ENCODE peak calls at places on chromosomes 13 and 19, in eight cellular contexts. One of them, this sample, is unnamed.
A peak's percentile ranks its signal among the peaks of the same experiment; 100 is the strongest.

GRCh38 chr13:43908156-43909126 is 28.7 kb downstream of the LACC1 start:
- DNase-seq in GM12878: no peak
- DNase-seq in OCI-LY7: peak; percentile 36
- DNase-seq in heart right ventricle: no peak
- DNase-seq in mucosa of descending colon: peak; percentile 71
- DNase-seq in fibroblast of the aortic adventitia: peak; percentile 69
- DNase-seq in hepatocyte: peak; percentile 73
- DNase-seq in WERI-Rb-1: no peak
- DNase-seq in this sample: peak; percentile 39

GRCh38 chr13:110973007-110973700 is 58.3 kb upstream of the ANKRD10 start:
- DNase-seq in GM12878: no peak
- DNase-seq in OCI-LY7: no peak
- DNase-seq in heart right ventricle: no peak
- DNase-seq in mucosa of descending colon: no peak
- DNase-seq in fibroblast of the aortic adventitia: no peak
- DNase-seq in hepatocyte: no peak
- DNase-seq in WERI-Rb-1: no peak
- DNase-seq in this sample: no peak

GRCh38 chr13:50714886-50715285 is 128.6 kb downstream of the DLEU7 start:
- DNase-seq in GM12878: no peak
- DNase-seq in OCI-LY7: no peak
- DNase-seq in heart right ventricle: no peak
- DNase-seq in mucosa of descending colon: no peak
- DNase-seq in fibroblast of the aortic adventitia: no peak
- DNase-seq in hepatocyte: no peak
- DNase-seq in WERI-Rb-1: peak; percentile 56
- DNase-seq in this sample: no peak

GRCh38 chr19:57192064-57192395 is 730 bp downstream of the ZNF264 start:
- DNase-seq in GM12878: no peak
- DNase-seq in OCI-LY7: no peak
- DNase-seq in heart right ventricle: no peak
- DNase-seq in mucosa of descending colon: no peak
- DNase-seq in fibroblast of the aortic adventitia: peak; percentile 3
- DNase-seq in hepatocyte: peak; percentile 11
- DNase-seq in WERI-Rb-1: no peak
- DNase-seq in this sample: peak; percentile 9

GRCh38 chr19:48812094-48812929 is 1.5 kb upstream of the BCAT2 start:
- DNase-seq in GM12878: no peak
- DNase-seq in OCI-LY7: peak; percentile 91
- DNase-seq in heart right ventricle: peak; percentile 90
- DNase-seq in mucosa of descending colon: peak; percentile 89
- DNase-seq in fibroblast of the aortic adventitia: peak; percentile 60
- DNase-seq in hepatocyte: peak; percentile 93
- DNase-seq in WERI-Rb-1: peak; percentile 28
- DNase-seq in this sample: peak; percentile 76

GRCh38 chr19:49256691-49257090 is 68.3 kb downstream of the SLC6A16 start:
- DNase-seq in GM12878: no peak
- DNase-seq in OCI-LY7: no peak
- DNase-seq in heart right ventricle: no peak
- DNase-seq in mucosa of descending colon: no peak
- DNase-seq in fibroblast of the aortic adventitia: peak; percentile 1
- DNase-seq in hepatocyte: no peak
- DNase-seq in WERI-Rb-1: no peak
- DNase-seq in this sample: no peak

GRCh38 chr13:51772105-51772455 is 31.9 kb downstream of the DHRS12 start:
- DNase-seq in GM12878: no peak
- DNase-seq in OCI-LY7: no peak
- DNase-seq in heart right ventricle: no peak
- DNase-seq in mucosa of descending colon: no peak
- DNase-seq in fibroblast of the aortic adventitia: no peak
- DNase-seq in hepatocyte: no peak
- DNase-seq in WERI-Rb-1: no peak
- DNase-seq in this sample: no peak

GRCh38 chr13:20772401-20773131 is 1.2 kb downstream of the EEF1AKMT1 start:
- DNase-seq in GM12878: no peak
- DNase-seq in OCI-LY7: no peak
- DNase-seq in heart right ventricle: no peak
- DNase-seq in mucosa of descending colon: no peak
- DNase-seq in fibroblast of the aortic adventitia: peak; percentile 27
- DNase-seq in hepatocyte: no peak
- DNase-seq in WERI-Rb-1: peak; percentile 16
- DNase-seq in this sample: peak; percentile 11

GRCh38 chr13:48977973-48978372 is 2.3 kb downstream of the FNDC3A start:
- DNase-seq in GM12878: no peak
- DNase-seq in OCI-LY7: peak; percentile 16
- DNase-seq in heart right ventricle: no peak
- DNase-seq in mucosa of descending colon: no peak
- DNase-seq in fibroblast of the aortic adventitia: peak; percentile 44
- DNase-seq in hepatocyte: no peak
- DNase-seq in WERI-Rb-1: no peak
- DNase-seq in this sample: no peak

GRCh38 chr13:109401307-109401706 is 385.1 kb downstream of the IRS2 start:
- DNase-seq in GM12878: no peak
- DNase-seq in OCI-LY7: no peak
- DNase-seq in heart right ventricle: no peak
- DNase-seq in mucosa of descending colon: no peak
- DNase-seq in fibroblast of the aortic adventitia: no peak
- DNase-seq in hepatocyte: no peak
- DNase-seq in WERI-Rb-1: no peak
- DNase-seq in this sample: no peak

GRCh38 chr19:57888107-57888493 is 737 bp downstream of the ZNF814 start:
- DNase-seq in GM12878: no peak
- DNase-seq in OCI-LY7: peak; percentile 5
- DNase-seq in heart right ventricle: no peak
- DNase-seq in mucosa of descending colon: peak; percentile 19
- DNase-seq in fibroblast of the aortic adventitia: no peak
- DNase-seq in hepatocyte: no peak
- DNase-seq in WERI-Rb-1: no peak
- DNase-seq in this sample: no peak

GRCh38 chr13:97196340-97196739 is 25.8 kb upstream of the MBNL2 start:
- DNase-seq in GM12878: no peak
- DNase-seq in OCI-LY7: no peak
- DNase-seq in heart right ventricle: no peak
- DNase-seq in mucosa of descending colon: no peak
- DNase-seq in fibroblast of the aortic adventitia: no peak
- DNase-seq in hepatocyte: no peak
- DNase-seq in WERI-Rb-1: no peak
- DNase-seq in this sample: no peak

GRCh38 chr19:39408392-39409206 is 2.0 kb downstream of the ZFP36 start:
- DNase-seq in GM12878: no peak
- DNase-seq in OCI-LY7: no peak
- DNase-seq in heart right ventricle: peak; percentile 21
- DNase-seq in mucosa of descending colon: peak; percentile 56
- DNase-seq in fibroblast of the aortic adventitia: peak; percentile 59
- DNase-seq in hepatocyte: peak; percentile 66
- DNase-seq in WERI-Rb-1: no peak
- DNase-seq in this sample: peak; percentile 77

GRCh38 chr13:28181413-28181812 is 43.1 kb downstream of the PAN3 start:
- DNase-seq in GM12878: no peak
- DNase-seq in OCI-LY7: no peak
- DNase-seq in heart right ventricle: no peak
- DNase-seq in mucosa of descending colon: no peak
- DNase-seq in fibroblast of the aortic adventitia: peak; percentile 22
- DNase-seq in hepatocyte: no peak
- DNase-seq in WERI-Rb-1: no peak
- DNase-seq in this sample: peak; percentile 67

GRCh38 chr19:10662384-10663251 is 8.5 kb downstream of the ILF3 start:
- DNase-seq in GM12878: no peak
- DNase-seq in OCI-LY7: peak; percentile 69
- DNase-seq in heart right ventricle: no peak
- DNase-seq in mucosa of descending colon: no peak
- DNase-seq in fibroblast of the aortic adventitia: peak; percentile 90
- DNase-seq in hepatocyte: no peak
- DNase-seq in WERI-Rb-1: no peak
- DNase-seq in this sample: no peak

GRCh38 chr13:98556968-98557591 is 19.8 kb downstream of the STK24 start:
- DNase-seq in GM12878: no peak
- DNase-seq in OCI-LY7: no peak
- DNase-seq in heart right ventricle: no peak
- DNase-seq in mucosa of descending colon: no peak
- DNase-seq in fibroblast of the aortic adventitia: no peak
- DNase-seq in hepatocyte: peak; percentile 50
- DNase-seq in WERI-Rb-1: peak; percentile 43
- DNase-seq in this sample: no peak

GRCh38 chr13:64311112-64311511 is 2895.5 kb upstream of the PCDH20 start:
- DNase-seq in GM12878: no peak
- DNase-seq in OCI-LY7: no peak
- DNase-seq in heart right ventricle: no peak
- DNase-seq in mucosa of descending colon: no peak
- DNase-seq in fibroblast of the aortic adventitia: no peak
- DNase-seq in hepatocyte: no peak
- DNase-seq in WERI-Rb-1: no peak
- DNase-seq in this sample: no peak

GRCh38 chr19:5292453-5292842 is 48.2 kb downstream of the PTPRS start:
- DNase-seq in GM12878: no peak
- DNase-seq in OCI-LY7: peak; percentile 67
- DNase-seq in heart right ventricle: no peak
- DNase-seq in mucosa of descending colon: peak; percentile 11
- DNase-seq in fibroblast of the aortic adventitia: no peak
- DNase-seq in hepatocyte: peak; percentile 72
- DNase-seq in WERI-Rb-1: peak; percentile 69
- DNase-seq in this sample: no peak

GRCh38 chr19:48630289-48631036 is 6.7 kb downstream of the DBP start:
- DNase-seq in GM12878: no peak
- DNase-seq in OCI-LY7: no peak
- DNase-seq in heart right ventricle: peak; percentile 78
- DNase-seq in mucosa of descending colon: peak; percentile 75
- DNase-seq in fibroblast of the aortic adventitia: peak; percentile 63
- DNase-seq in hepatocyte: peak; percentile 89
- DNase-seq in WERI-Rb-1: no peak
- DNase-seq in this sample: no peak

GRCh38 chr19:36331353-36332228 is 47.4 kb downstream of the ZFP14 start:
- DNase-seq in GM12878: peak; percentile 69
- DNase-seq in OCI-LY7: peak; percentile 91
- DNase-seq in heart right ventricle: peak; percentile 93
- DNase-seq in mucosa of descending colon: peak; percentile 79
- DNase-seq in fibroblast of the aortic adventitia: peak; percentile 82
- DNase-seq in hepatocyte: peak; percentile 95
- DNase-seq in WERI-Rb-1: peak; percentile 95
- DNase-seq in this sample: peak; percentile 89

GRCh38 chr13:98564204-98564603 is 12.7 kb downstream of the STK24 start:
- DNase-seq in GM12878: no peak
- DNase-seq in OCI-LY7: no peak
- DNase-seq in heart right ventricle: no peak
- DNase-seq in mucosa of descending colon: no peak
- DNase-seq in fibroblast of the aortic adventitia: no peak
- DNase-seq in hepatocyte: no peak
- DNase-seq in WERI-Rb-1: peak; percentile 15
- DNase-seq in this sample: no peak

GRCh38 chr13:34748078-34748477 is 194.0 kb upstream of the NBEA start:
- DNase-seq in GM12878: no peak
- DNase-seq in OCI-LY7: no peak
- DNase-seq in heart right ventricle: peak; percentile 79
- DNase-seq in mucosa of descending colon: peak; percentile 37
- DNase-seq in fibroblast of the aortic adventitia: peak; percentile 84
- DNase-seq in hepatocyte: no peak
- DNase-seq in WERI-Rb-1: no peak
- DNase-seq in this sample: peak; percentile 4

GRCh38 chr19:6233051-6233826 is 46.5 kb downstream of the MLLT1 start:
- DNase-seq in GM12878: no peak
- DNase-seq in OCI-LY7: no peak
- DNase-seq in heart right ventricle: peak; percentile 87
- DNase-seq in mucosa of descending colon: no peak
- DNase-seq in fibroblast of the aortic adventitia: peak; percentile 60
- DNase-seq in hepatocyte: no peak
- DNase-seq in WERI-Rb-1: no peak
- DNase-seq in this sample: peak; percentile 71

GRCh38 chr13:78586706-78587105 is 16.6 kb downstream of the POU4F1 start:
- DNase-seq in GM12878: no peak
- DNase-seq in OCI-LY7: no peak
- DNase-seq in heart right ventricle: no peak
- DNase-seq in mucosa of descending colon: no peak
- DNase-seq in fibroblast of the aortic adventitia: no peak
- DNase-seq in hepatocyte: no peak
- DNase-seq in WERI-Rb-1: no peak
- DNase-seq in this sample: no peak
- TF ChIP-seq CTCF in GM12878: peak; percentile 21
- TF ChIP-seq CTCF in OCI-LY7: peak; percentile 53
- TF ChIP-seq CTCF in heart right ventricle: no peak
- TF ChIP-seq CTCF in mucosa of descending colon: no peak
- TF ChIP-seq CTCF in fibroblast of the aortic adventitia: peak; percentile 12
- TF ChIP-seq CTCF in hepatocyte: peak; percentile 13
- TF ChIP-seq CTCF in WERI-Rb-1: peak; percentile 18
- TF ChIP-seq CTCF in this sample: peak; percentile 7

GRCh38 chr13:39602614-39603366 is at the start of gene LHFPL6:
- DNase-seq in GM12878: no peak
- DNase-seq in OCI-LY7: peak; percentile 69
- DNase-seq in heart right ventricle: peak; percentile 88
- DNase-seq in mucosa of descending colon: peak; percentile 72
- DNase-seq in fibroblast of the aortic adventitia: peak; percentile 71
- DNase-seq in hepatocyte: peak; percentile 87
- DNase-seq in WERI-Rb-1: peak; percentile 75
- DNase-seq in this sample: peak; percentile 74
- TF ChIP-seq CTCF in GM12878: peak; percentile 23
- TF ChIP-seq CTCF in OCI-LY7: no peak
- TF ChIP-seq CTCF in heart right ventricle: no peak
- TF ChIP-seq CTCF in mucosa of descending colon: no peak
- TF ChIP-seq CTCF in fibroblast of the aortic adventitia: peak; percentile 35
- TF ChIP-seq CTCF in hepatocyte: peak; percentile 57
- TF ChIP-seq CTCF in WERI-Rb-1: peak; percentile 43
- TF ChIP-seq CTCF in this sample: peak; percentile 52

GRCh38 chr13:106535552-106536243 is at the start of gene EFNB2:
- DNase-seq in GM12878: peak; percentile 26
- DNase-seq in OCI-LY7: peak; percentile 89
- DNase-seq in heart right ventricle: peak; percentile 88
- DNase-seq in mucosa of descending colon: peak; percentile 90
- DNase-seq in fibroblast of the aortic adventitia: peak; percentile 81
- DNase-seq in hepatocyte: peak; percentile 98
- DNase-seq in WERI-Rb-1: peak; percentile 96
- DNase-seq in this sample: peak; percentile 94

GRCh38 chr13:106533101-106533939 is 2.1 kb downstream of the EFNB2 start:
- DNase-seq in GM12878: no peak
- DNase-seq in OCI-LY7: no peak
- DNase-seq in heart right ventricle: peak; percentile 84
- DNase-seq in mucosa of descending colon: peak; percentile 92
- DNase-seq in fibroblast of the aortic adventitia: peak; percentile 76
- DNase-seq in hepatocyte: peak; percentile 95
- DNase-seq in WERI-Rb-1: peak; percentile 91
- DNase-seq in this sample: peak; percentile 84

GRCh38 chr13:106534844-106535551 is 464 bp downstream of the EFNB2 start:
- DNase-seq in GM12878: no peak
- DNase-seq in OCI-LY7: peak; percentile 4
- DNase-seq in heart right ventricle: no peak
- DNase-seq in mucosa of descending colon: no peak
- DNase-seq in fibroblast of the aortic adventitia: peak; percentile 12
- DNase-seq in hepatocyte: peak; percentile 49
- DNase-seq in WERI-Rb-1: peak; percentile 68
- DNase-seq in this sample: peak; percentile 40

GRCh38 chr13:106532111-106532929 is 3.1 kb downstream of the EFNB2 start:
- DNase-seq in GM12878: no peak
- DNase-seq in OCI-LY7: no peak
- DNase-seq in heart right ventricle: no peak
- DNase-seq in mucosa of descending colon: no peak
- DNase-seq in fibroblast of the aortic adventitia: peak; percentile 16
- DNase-seq in hepatocyte: peak; percentile 31
- DNase-seq in WERI-Rb-1: no peak
- DNase-seq in this sample: peak; percentile 47

GRCh38 chr13:106533940-106534843 is 1.3 kb downstream of the EFNB2 start:
- DNase-seq in GM12878: no peak
- DNase-seq in OCI-LY7: no peak
- DNase-seq in heart right ventricle: peak; percentile 21
- DNase-seq in mucosa of descending colon: peak; percentile 63
- DNase-seq in fibroblast of the aortic adventitia: peak; percentile 58
- DNase-seq in hepatocyte: peak; percentile 64
- DNase-seq in WERI-Rb-1: peak; percentile 77
- DNase-seq in this sample: peak; percentile 77
- TF ChIP-seq CTCF in GM12878: no peak
- TF ChIP-seq CTCF in OCI-LY7: no peak
- TF ChIP-seq CTCF in heart right ventricle: no peak
- TF ChIP-seq CTCF in mucosa of descending colon: no peak
- TF ChIP-seq CTCF in fibroblast of the aortic adventitia: peak; percentile 6
- TF ChIP-seq CTCF in hepatocyte: no peak
- TF ChIP-seq CTCF in WERI-Rb-1: no peak
- TF ChIP-seq CTCF in this sample: peak; percentile 29

GRCh38 chr13:40211586-40211968 is 454.9 kb downstream of the FOXO1 start:
- DNase-seq in GM12878: no peak
- DNase-seq in OCI-LY7: peak; percentile 16
- DNase-seq in heart right ventricle: no peak
- DNase-seq in mucosa of descending colon: no peak
- DNase-seq in fibroblast of the aortic adventitia: no peak
- DNase-seq in hepatocyte: no peak
- DNase-seq in WERI-Rb-1: no peak
- DNase-seq in this sample: no peak
- TF ChIP-seq CTCF in GM12878: no peak
- TF ChIP-seq CTCF in OCI-LY7: peak; percentile 28
- TF ChIP-seq CTCF in heart right ventricle: no peak
- TF ChIP-seq CTCF in mucosa of descending colon: no peak
- TF ChIP-seq CTCF in fibroblast of the aortic adventitia: no peak
- TF ChIP-seq CTCF in hepatocyte: no peak
- TF ChIP-seq CTCF in WERI-Rb-1: no peak
- TF ChIP-seq CTCF in this sample: no peak

This sample was measured in MCF 10A.